ENCODE peak calls at places on chromosomes 12 and 14, in six cellular contexts. N is transverse colon, X is esophagus squamous epithelium, K is heart left ventricle, D is ovary, O is pancreas. Q is an unnamed sample.
A peak's percentile ranks its signal among the peaks of the same experiment; 100 is the strongest.

GRCh38 chr12:75699728-75700496 is 188.5 kb upstream of the KRR1 start:
- DNase-seq in N (no peak), X (no peak), K (no peak), D (no peak), O (no peak), Q (no peak)

GRCh38 chr12:97404549-97404948 is 58.1 kb upstream of the RMST start:
- DNase-seq in N (no peak), X (no peak), K (no peak), D (no peak), O (no peak), Q (peak; percentile 19)

GRCh38 chr12:103783744-103784664 is 57.0 kb downstream of the NT5DC3 start:
- DNase-seq in N (peak; percentile 46), X (no peak), K (peak; percentile 37), D (no peak), O (peak; percentile 54), Q (no peak)

GRCh38 chr12:20183563-20183962 is 184.8 kb upstream of the PDE3A start:
- DNase-seq in N (no peak), X (no peak), K (no peak), D (no peak), O (no peak), Q (no peak)

GRCh38 chr12:79233341-79233761 is 368.8 kb downstream of the SYT1 start:
- DNase-seq in N (no peak), X (no peak), K (no peak), D (no peak), O (no peak), Q (no peak)

GRCh38 chr12:97960741-97961608 is 498.4 kb downstream of the RMST start:
- DNase-seq in N (no peak), X (no peak), K (no peak), D (no peak), O (no peak), Q (no peak)

GRCh38 chr14:63770187-63770807 is 42.4 kb upstream of the SGPP1 start:
- DNase-seq in N (peak; percentile 53), X (no peak), K (peak; percentile 43), D (peak; percentile 29), O (peak; percentile 35), Q (no peak)

GRCh38 chr14:52875707-52876106 is 75.1 kb downstream of the FERMT2 start:
- DNase-seq in N (no peak), X (no peak), K (no peak), D (no peak), O (no peak), Q (no peak)

GRCh38 chr14:68952544-68953535 is 26.3 kb downstream of the ACTN1 start:
- DNase-seq in N (no peak), X (no peak), K (peak; percentile 59), D (peak; percentile 61), O (no peak), Q (no peak)

GRCh38 chr14:68956728-68957127 is 22.4 kb downstream of the ACTN1 start:
- DNase-seq in N (no peak), X (no peak), K (no peak), D (no peak), O (no peak), Q (no peak)

GRCh38 chr14:68958553-68958952 is 20.5 kb downstream of the ACTN1 start:
- DNase-seq in N (no peak), X (no peak), K (no peak), D (no peak), O (no peak), Q (no peak)

GRCh38 chr14:68957688-68958248 is 21.3 kb downstream of the ACTN1 start:
- DNase-seq in N (no peak), X (no peak), K (no peak), D (no peak), O (no peak), Q (no peak)

GRCh38 chr14:68955164-68955921 is 23.8 kb downstream of the ACTN1 start:
- DNase-seq in N (no peak), X (no peak), K (peak; percentile 25), D (no peak), O (no peak), Q (no peak)
- TF ChIP-seq CTCF in N (no peak), X (no peak), K (no peak), D (no peak), O (no peak), Q (no peak)

GRCh38 chr14:21503376-21503775 is 7.8 kb downstream of the METTL3 start:
- DNase-seq in N (no peak), X (no peak), K (no peak), D (no peak), O (no peak), Q (no peak)
- H3K36me3 ChIP-seq in N (no peaks in the 10 kb centered on the region), X (peaks cover 19% of the 10 kb centered on the region), K (peaks cover 55% of the 10 kb centered on the region), D (no peaks in the 10 kb centered on the region), O (no peaks in the 10 kb centered on the region), Q (peaks cover 15% of the 10 kb centered on the region)

GRCh38 chr14:59103396-59103795 is 85.1 kb upstream of the DAAM1 start:
- DNase-seq in N (no peak), X (no peak), K (no peak), D (no peak), O (no peak), Q (no peak)

DNA sequence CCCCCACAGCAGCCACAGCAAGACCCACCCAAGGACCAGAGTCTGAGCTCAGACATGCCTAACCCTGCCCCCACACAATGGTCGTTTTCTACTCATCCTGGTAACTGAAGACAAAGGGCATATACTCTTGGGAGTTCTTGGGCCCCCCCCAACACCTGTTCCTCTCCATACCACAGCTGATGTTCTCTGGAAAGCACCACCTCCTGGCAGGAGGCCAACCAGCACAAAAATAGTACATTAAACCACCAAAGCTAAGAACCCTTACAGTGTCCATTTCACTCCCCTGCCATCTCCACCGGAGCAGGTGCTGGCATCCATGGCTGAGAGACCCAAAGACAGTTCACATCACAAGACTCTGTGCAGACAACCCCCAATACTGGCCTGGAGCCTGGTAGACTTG is 80.6 kb upstream of the DAAM1 start:
- DNase-seq in N (peak; percentile 48), X (no peak), K (no peak), D (no peak), O (no peak), Q (no peak)
- TF ChIP-seq CTCF in N (no peak), X (no peak), K (no peak), D (no peak), O (no peak), Q (no peak)

GRCh38 chr14:92940543-92940942 is 17.6 kb downstream of the CHGA start:
- DNase-seq in N (no peak), X (no peak), K (no peak), D (no peak), O (no peak), Q (no peak)
- H3K36me3 ChIP-seq in N (no peaks in the 10 kb centered on the region), X (no peaks in the 10 kb centered on the region), K (peaks cover 46% of the 10 kb centered on the region), D (no peaks in the 10 kb centered on the region), O (no peaks in the 10 kb centered on the region), Q (peaks cover 2% of the 10 kb centered on the region)

DNA sequence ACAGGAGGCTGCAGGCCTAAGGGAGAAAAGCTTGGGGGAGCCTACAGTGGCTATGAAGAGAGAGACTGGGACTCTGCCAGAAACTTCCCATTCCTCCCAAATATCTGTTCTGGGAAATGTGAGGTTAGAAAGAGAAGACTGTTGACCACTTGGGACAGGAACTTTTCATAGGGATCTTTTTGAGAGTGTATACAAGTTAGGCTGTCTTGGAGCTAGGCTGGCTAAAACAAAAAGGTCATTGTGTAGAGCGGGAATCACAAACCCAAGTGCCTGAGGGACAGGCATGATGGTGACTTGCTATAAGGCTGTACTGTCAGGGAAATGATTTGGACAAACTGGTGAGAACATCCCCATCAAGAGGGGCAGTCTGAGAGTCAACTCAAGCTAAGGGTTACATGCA is 175.1 kb downstream of the GRIP1 start:
- DNase-seq in N (no peak), X (no peak), K (no peak), D (no peak), O (no peak), Q (no peak)
- TF ChIP-seq CTCF in N (no peak), X (no peak), K (no peak), D (no peak), O (no peak), Q (no peak)

Q was measured in GM06990.